ENCODE peak calls at places on chromosome 4, in seven cellular contexts. R is hypothalamus, H is HEK293T, K is transverse colon, L is T-cell, M is GM10248, D is A673. B is an unnamed sample.

GRCh38 chr4:152862608-152863007 is 73.5 kb upstream of the FHDC1 start:
- DNase-seq in H (no peak), D (no peak), R (no peak), M (no peak), L (no peak), K (no peak), B (no peak)

GRCh38 chr4:107839166-107839565 is 14.4 kb downstream of the SGMS2 start:
- DNase-seq in M (no peak), H (no peak), K (no peak), D (no peak), R (no peak), L (no peak), B (no peak)

GRCh38 chr4:184228306-184228705 is 10.6 kb upstream of the ENPP6 start:
- DNase-seq in H (no peak), M (no peak), D (no peak), R (no peak), K (no peak), L (no peak), B (no peak)

GRCh38 chr4:138562544-138562961 is 320.4 kb upstream of the SLC7A11 start:
- DNase-seq in M (peak), R (no peak), D (no peak), L (no peak), K (no peak), H (no peak), B (no peak)

GRCh38 chr4:184444953-184445309 is 29.4 kb downstream of the IRF2 start:
- DNase-seq in H (no peak), L (peak), D (no peak), R (no peak), M (peak), K (peak), B (no peak)

GRCh38 chr4:3369781-3370660 is 71.7 kb upstream of the HGFAC start:
- DNase-seq in L (peak), H (no peak), K (no peak), R (no peak), M (peak), D (peak), B (no peak)

GRCh38 chr4:39548425-39549067 is 21.3 kb upstream of the UGDH start:
- DNase-seq in R (no peak), M (no peak), L (no peak), D (no peak), K (no peak), H (no peak), B (no peak)

GRCh38 chr4:4606321-4606720 is 64.5 kb upstream of the STX18 start:
- DNase-seq in D (no peak), H (no peak), K (no peak), M (no peak), L (no peak), R (no peak), B (no peak)

GRCh38 chr4:113997206-113997605 is 17.8 kb upstream of the ARSJ start:
- DNase-seq in R (no peak), H (no peak), L (no peak), D (no peak), M (no peak), K (no peak), B (no peak)

GRCh38 chr4:24470681-24471622 is 113.4 kb downstream of the DHX15 start:
- DNase-seq in K (peak), M (peak), H (peak), R (no peak), D (peak), L (no peak), B (no peak)

B was measured in central memory CD8-positive, alpha-beta T cell.